ENCODE peak calls at places on chromosomes 13 and 19, in ten cellular contexts. L is mammary epithelial cell, O is pancreas, C is RWPE1, R is heart right ventricle, U is neural progenitor cell, A is AG04450, V is H9, X is ovary, S is sigmoid colon. M is an unnamed sample.
A peak's percentile ranks its signal among the peaks of the same experiment; 100 is the strongest.

GRCh38 chr19:41430907-41431306 is 3.7 kb upstream of the B3GNT8 start:
- DNase-seq in X (no peak), O (no peak), C (no peak), V (no peak), S (no peak), A (no peak), U (no peak), R (no peak), L (no peak), M (no peak)

GRCh38 chr13:31223640-31224039 is 23.9 kb downstream of the B3GLCT start:
- DNase-seq in A (no peak), V (no peak), C (no peak), S (no peak), L (no peak), U (no peak), O (no peak), R (no peak), X (no peak), M (no peak)

GRCh38 chr19:19420570-19421301 is 15.3 kb downstream of the GATAD2A start:
- DNase-seq in V (no peak), O (no peak), X (no peak), C (no peak), U (no peak), R (no peak), S (no peak), L (no peak), A (no peak), M (peak; percentile 51)

GRCh38 chr13:51922771-51923480 is 61.2 kb downstream of the CCDC70 start:
- DNase-seq in V (peak; percentile 15), X (no peak), O (no peak), S (no peak), R (no peak), A (no peak), C (no peak), L (no peak), U (no peak), M (no peak)

GRCh38 chr19:41353466-41354342 is at the start of gene TGFB1:
- DNase-seq in V (peak; percentile 75), R (peak; percentile 91), A (peak; percentile 76), L (peak; percentile 74), O (peak; percentile 91), C (peak; percentile 88), X (peak; percentile 89), S (peak; percentile 96), U (peak; percentile 85), M (peak; percentile 96)

GRCh38 chr13:66087149-66087780 is 1142.9 kb downstream of the PCDH9 start:
- DNase-seq in O (no peak), U (no peak), V (no peak), C (no peak), L (no peak), R (no peak), X (no peak), S (no peak), A (no peak), M (no peak)

GRCh38 chr13:102799544-102800144 is 725 bp downstream of the BIVM start:
- DNase-seq in V (peak; percentile 30), O (peak; percentile 84), X (no peak), L (peak; percentile 41), S (peak; percentile 69), U (peak; percentile 46), A (no peak), C (peak; percentile 13), R (peak; percentile 53), M (peak; percentile 81)

GRCh38 chr19:16161848-16162247 is 11.5 kb downstream of the CIB3 start:
- DNase-seq in R (no peak), X (no peak), A (peak; percentile 41), L (peak; percentile 96), U (no peak), S (no peak), C (peak; percentile 27), V (no peak), O (no peak), M (no peak)

GRCh38 chr13:64158910-64159309 is 2743.3 kb upstream of the PCDH20 start:
- DNase-seq in R (no peak), C (peak; percentile 0), O (no peak), X (no peak), L (no peak), S (no peak), V (no peak), U (no peak), A (no peak), M (no peak)

GRCh38 chr13:114067886-114068722 is 64.3 kb downstream of the RASA3 start:
- DNase-seq in U (no peak), C (no peak), V (no peak), L (no peak), O (peak; percentile 44), S (peak; percentile 61), R (no peak), A (no peak), X (peak; percentile 33), M (peak; percentile 80)

GRCh38 chr19:3655402-3656072 is 28.9 kb upstream of the CACTIN start:
- DNase-seq in V (no peak), S (no peak), L (peak; percentile 12), O (peak; percentile 70), C (peak; percentile 93), A (peak; percentile 87), R (no peak), X (peak; percentile 74), U (no peak), M (no peak)

GRCh38 chr19:35363001-35363590 is 4.8 kb downstream of the FFAR3 start:
- DNase-seq in S (no peak), O (no peak), U (no peak), R (no peak), A (no peak), X (no peak), C (no peak), V (peak; percentile 4), L (no peak), M (no peak)

GRCh38 chr19:7500811-7501450 is 12.1 kb upstream of the PEX11G start:
- DNase-seq in L (peak; percentile 72), O (peak; percentile 89), C (peak; percentile 63), U (peak; percentile 94), V (peak; percentile 89), A (no peak), S (no peak), X (peak; percentile 81), R (no peak), M (peak; percentile 75)

GRCh38 chr13:99614465-99614885 is 113.2 kb downstream of the TM9SF2 start:
- DNase-seq in S (no peak), A (no peak), X (no peak), L (peak; percentile 91), R (no peak), O (peak; percentile 79), V (peak; percentile 62), U (no peak), C (peak; percentile 77), M (no peak)

GRCh38 chr13:53150568-53150967 is 122.0 kb downstream of the OLFM4 start:
- DNase-seq in X (no peak), O (no peak), A (no peak), U (no peak), C (peak; percentile 21), S (no peak), V (no peak), R (no peak), L (no peak), M (no peak)

GRCh38 chr13:79442221-79442620 is 36.2 kb upstream of the RBM26 start:
- DNase-seq in L (no peak), R (no peak), S (no peak), O (no peak), C (no peak), U (no peak), A (no peak), X (no peak), V (no peak), M (no peak)

GRCh38 chr19:9132422-9132821 is 5.7 kb upstream of the OR7G3 start:
- DNase-seq in X (no peak), C (no peak), R (no peak), L (no peak), U (no peak), S (no peak), O (no peak), A (no peak), V (no peak), M (no peak)
- TF ChIP-seq CTCF in X (no peak), C (no peak), R (no peak), L (no peak), U (no peak), S (no peak), O (no peak), A (no peak), V (no peak), M (no peak)

DNA sequence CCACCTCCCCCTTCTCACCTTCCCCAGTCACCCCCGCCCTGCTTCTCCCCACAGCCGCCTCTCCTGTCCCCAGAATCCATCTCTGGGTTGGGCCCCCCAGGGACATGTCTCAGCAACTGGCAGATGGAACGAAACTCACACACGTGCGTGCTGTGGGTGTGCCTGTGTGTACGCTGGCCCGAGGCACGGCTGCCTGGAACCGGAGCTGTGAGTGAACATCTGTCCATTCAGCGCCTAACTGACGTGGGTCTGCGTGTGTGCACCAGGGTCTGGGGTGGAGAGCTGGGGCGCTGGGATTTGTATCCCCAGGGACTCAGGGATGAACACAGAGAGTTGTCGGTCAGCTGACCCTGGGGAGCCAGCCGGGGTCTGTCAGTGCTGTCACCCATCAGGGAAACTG is 752 bp upstream of the HAS1 start:
- DNase-seq in V (no peak), O (no peak), U (no peak), C (no peak), S (peak; percentile 74), R (no peak), L (no peak), X (peak; percentile 62), A (no peak), M (no peak)
- H3K27ac ChIP-seq in V (no peak overlapping the region), O (no peak overlapping the region), U (no peak overlapping the region), C (peak overlapping the region; percentile 99), S (no peak overlapping the region), R (no peak overlapping the region), L (no peak overlapping the region), X (peak overlapping the region; percentile 36), A (no peak overlapping the region), M (no peak overlapping the region)

DNA sequence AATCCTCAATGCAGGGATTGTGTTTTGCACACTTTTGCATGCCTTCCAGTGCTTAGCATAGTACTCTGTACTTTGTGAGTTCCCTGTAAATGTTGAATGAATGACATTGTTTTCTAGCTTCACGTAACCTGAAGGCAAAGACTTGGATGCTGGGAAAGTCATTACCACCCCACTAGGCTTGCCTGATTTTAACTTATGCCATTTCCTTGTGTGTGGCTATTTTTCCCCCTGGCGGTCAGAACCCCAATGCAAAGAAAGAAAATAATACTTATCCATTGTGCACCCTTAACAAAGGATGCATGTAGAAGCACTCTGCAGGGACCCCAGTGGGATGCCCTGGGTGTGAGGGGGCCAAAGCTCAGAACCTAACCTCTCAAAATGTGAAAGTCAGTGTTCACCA is 1.2 kb upstream of the ENOX1 start:
- DNase-seq in L (no peak), O (no peak), A (no peak), R (no peak), X (no peak), S (no peak), C (no peak), U (peak; percentile 42), V (no peak), M (no peak)
- TF ChIP-seq CTCF in L (peak; percentile 62), O (no peak), A (peak; percentile 23), R (peak; percentile 32), X (no peak), S (peak; percentile 48), C (no peak), U (peak; percentile 32), V (peak; percentile 36), M (no peak)

GRCh38 chr13:22828081-22828480 is 352.7 kb upstream of the SGCG start:
- DNase-seq in V (no peak), O (no peak), U (no peak), R (no peak), L (no peak), A (no peak), X (no peak), C (no peak), S (no peak), M (no peak)

GRCh38 chr13:22821589-22821988 is 359.2 kb upstream of the SGCG start:
- DNase-seq in L (no peak), O (no peak), X (no peak), V (no peak), S (no peak), C (no peak), U (no peak), A (no peak), R (no peak), M (no peak)

GRCh38 chr13:22825186-22825585 is 355.6 kb upstream of the SGCG start:
- DNase-seq in C (no peak), U (no peak), S (no peak), O (no peak), R (no peak), L (no peak), V (no peak), X (no peak), A (no peak), M (no peak)
- H3K27ac ChIP-seq in C (no peak overlapping the region), U (no peak overlapping the region), S (no peak overlapping the region), O (no peak overlapping the region), R (no peak overlapping the region), L (no peak overlapping the region), V (no peak overlapping the region), X (no peak overlapping the region), A (no peak overlapping the region), M (no peak overlapping the region)

M was measured in kidney.